ENCODE peak calls at places on chromosome 9, in four cellular contexts. B is spleen, L is Peyer's patch, J is tibial nerve. H is an unnamed sample.

GRCh38 chr9:91491624-91492023 is 68.0 kb upstream of the NFIL3 start:
- DNase-seq in B (no peak), L (no peak), J (no peak), H (no peak)

GRCh38 chr9:132780230-132781007 is 97.7 kb downstream of the AK8 start:
- DNase-seq in B (no peak), L (no peak), J (no peak), H (no peak)

GRCh38 chr9:14221558-14221957 is 92.4 kb downstream of the NFIB start:
- DNase-seq in B (no peak), L (no peak), J (no peak), H (no peak)

GRCh38 chr9:122016789-122017188 is 76.3 kb downstream of the TTLL11 start:
- DNase-seq in B (no peak), L (no peak), J (no peak), H (no peak)

GRCh38 chr9:94706922-94707321 is 19.6 kb upstream of the AOPEP start:
- DNase-seq in B (no peak), L (no peak), J (no peak), H (no peak)

GRCh38 chr9:29753638-29754037 is 2180.4 kb upstream of the C9orf72 start:
- DNase-seq in B (no peak), L (no peak), J (no peak), H (no peak)

GRCh38 chr9:121300283-121301119 is 32.5 kb downstream of the GSN start:
- DNase-seq in B (peak), L (no peak), J (peak), H (no peak)

GRCh38 chr9:3750311-3750710 is 224.5 kb upstream of the RFX3 start:
- DNase-seq in B (no peak), L (no peak), J (no peak), H (no peak)

GRCh38 chr9:18906656-18907395 is 126.2 kb downstream of the SAXO1 start:
- DNase-seq in B (no peak), L (no peak), J (no peak), H (no peak)

GRCh38 chr9:115946530-115946929 is 207.1 kb upstream of the PAPPA start:
- DNase-seq in B (no peak), L (no peak), J (no peak), H (no peak)

GRCh38 chr9:131282688-131283422 is 6.5 kb upstream of the FAM78A start:
- DNase-seq in B (no peak), L (no peak), J (no peak), H (no peak)

GRCh38 chr9:37034938-37035471 is 937 bp upstream of the PAX5 start:
- DNase-seq in B (peak), L (no peak), J (no peak), H (no peak)

GRCh38 chr9:98795970-98796363 is 388 bp downstream of the ANKS6 start:
- DNase-seq in B (peak), L (no peak), J (no peak), H (no peak)

GRCh38 chr9:85973238-85973637 is 32.3 kb downstream of the NAA35 start:
- DNase-seq in B (no peak), L (no peak), J (no peak), H (no peak)

GRCh38 chr9:95028855-95029219 is 288.7 kb downstream of the FANCC start:
- DNase-seq in B (no peak), L (no peak), J (no peak), H (no peak)

GRCh38 chr9:114218264-114219120 is 63.2 kb downstream of the COL27A1 start:
- DNase-seq in B (no peak), L (no peak), J (no peak), H (no peak)

GRCh38 chr9:123225374-123225813 is 43.0 kb downstream of the STRBP start:
- DNase-seq in B (no peak), L (no peak), J (no peak), H (no peak)

GRCh38 chr9:97511762-97512429 is 10.4 kb downstream of the TMOD1 start:
- DNase-seq in B (no peak), L (no peak), J (no peak), H (no peak)

GRCh38 chr9:97514531-97514930 is 13.1 kb downstream of the TMOD1 start:
- DNase-seq in B (no peak), L (no peak), J (no peak), H (no peak)

GRCh38 chr9:97508852-97509251 is 7.4 kb downstream of the TMOD1 start:
- DNase-seq in B (no peak), L (no peak), J (no peak), H (no peak)

GRCh38 chr9:97512966-97513560 is 11.6 kb downstream of the TMOD1 start:
- DNase-seq in B (no peak), L (no peak), J (no peak), H (no peak)

GRCh38 chr9:97510797-97511761 is 9.6 kb downstream of the TMOD1 start:
- DNase-seq in B (no peak), L (no peak), J (no peak), H (no peak)
- TF ChIP-seq CTCF in B (no peak), L (no peak), J (no peak), H (no peak)

GRCh38 chr9:129549684-129550083 is 71.2 kb downstream of the C9orf50 start:
- DNase-seq in B (no peak), L (no peak), J (no peak), H (no peak)
- H3K4me3 ChIP-seq in B (peak), L (peak), J (peak), H (peak)

GRCh38 chr9:136363106-136363605 is 388 bp downstream of the DNLZ start:
- DNase-seq in B (peak), L (peak), J (peak), H (peak)
- TF ChIP-seq POLR2A in B (no peak), L (peak), J (peak), H (peak)

DNA sequence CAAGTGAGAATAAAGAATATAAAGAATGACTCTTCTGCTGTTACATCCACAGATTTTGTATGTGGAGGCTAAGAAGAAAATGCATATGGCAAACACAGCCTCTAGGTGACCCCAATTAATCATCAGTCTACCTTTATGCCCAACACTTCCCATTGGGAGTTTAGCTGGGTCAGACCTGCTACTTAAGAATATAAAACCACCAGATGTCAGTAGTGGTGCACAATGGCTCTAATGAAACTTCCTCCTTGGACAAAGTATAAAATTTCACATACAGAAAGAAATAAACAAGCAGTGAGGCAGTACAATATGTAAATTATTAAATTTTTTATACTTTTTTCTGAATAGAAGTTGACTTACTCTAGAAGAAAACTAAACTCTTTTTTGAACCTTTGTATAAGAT is 539.9 kb downstream of the BRINP1 start:
- DNase-seq in B (no peak), L (no peak), J (no peak), H (no peak)
- TF ChIP-seq CTCF in B (no peak), L (no peak), J (peak), H (peak)

GRCh38 chr9:126394802-126395201 is 68.2 kb downstream of the MVB12B start:
- DNase-seq in B (no peak), L (no peak), J (no peak), H (no peak)

GRCh38 chr9:126395439-126396212 is 69.0 kb downstream of the MVB12B start:
- DNase-seq in B (no peak), L (no peak), J (no peak), H (no peak)

GRCh38 chr9:126398403-126399058 is 71.9 kb downstream of the MVB12B start:
- DNase-seq in B (peak), L (peak), J (peak), H (peak)

GRCh38 chr9:126399251-126399650 is 72.6 kb downstream of the MVB12B start:
- DNase-seq in B (no peak), L (no peak), J (no peak), H (no peak)

DNA sequence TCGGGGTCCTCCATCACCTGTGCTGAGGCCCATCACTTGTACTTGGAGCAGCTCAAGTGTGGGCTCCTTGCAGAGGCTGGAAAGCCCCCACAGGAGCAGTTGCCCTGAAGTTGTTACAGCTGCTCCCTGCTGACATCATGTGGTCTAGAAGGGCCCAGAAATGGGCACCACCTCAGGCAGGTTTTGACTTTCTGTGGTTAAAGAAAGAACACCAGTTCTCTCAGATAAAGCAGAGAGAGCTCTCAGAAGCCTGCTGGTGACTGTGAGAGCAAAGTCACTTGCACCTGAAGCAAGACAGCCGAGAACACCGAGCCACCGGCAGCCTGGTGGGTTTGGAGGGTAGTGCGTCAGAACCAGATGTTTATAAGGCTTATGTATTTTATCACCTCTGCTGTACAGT is 70.4 kb downstream of the MVB12B start:
- DNase-seq in B (no peak), L (no peak), J (no peak), H (no peak)
- H3K4me3 ChIP-seq in B (no peak), L (no peak), J (no peak), H (no peak)

GRCh38 chr9:105554042-105554441 is 3.9 kb upstream of the FKTN start:
- DNase-seq in B (peak), L (no peak), J (no peak), H (no peak)

DNA sequence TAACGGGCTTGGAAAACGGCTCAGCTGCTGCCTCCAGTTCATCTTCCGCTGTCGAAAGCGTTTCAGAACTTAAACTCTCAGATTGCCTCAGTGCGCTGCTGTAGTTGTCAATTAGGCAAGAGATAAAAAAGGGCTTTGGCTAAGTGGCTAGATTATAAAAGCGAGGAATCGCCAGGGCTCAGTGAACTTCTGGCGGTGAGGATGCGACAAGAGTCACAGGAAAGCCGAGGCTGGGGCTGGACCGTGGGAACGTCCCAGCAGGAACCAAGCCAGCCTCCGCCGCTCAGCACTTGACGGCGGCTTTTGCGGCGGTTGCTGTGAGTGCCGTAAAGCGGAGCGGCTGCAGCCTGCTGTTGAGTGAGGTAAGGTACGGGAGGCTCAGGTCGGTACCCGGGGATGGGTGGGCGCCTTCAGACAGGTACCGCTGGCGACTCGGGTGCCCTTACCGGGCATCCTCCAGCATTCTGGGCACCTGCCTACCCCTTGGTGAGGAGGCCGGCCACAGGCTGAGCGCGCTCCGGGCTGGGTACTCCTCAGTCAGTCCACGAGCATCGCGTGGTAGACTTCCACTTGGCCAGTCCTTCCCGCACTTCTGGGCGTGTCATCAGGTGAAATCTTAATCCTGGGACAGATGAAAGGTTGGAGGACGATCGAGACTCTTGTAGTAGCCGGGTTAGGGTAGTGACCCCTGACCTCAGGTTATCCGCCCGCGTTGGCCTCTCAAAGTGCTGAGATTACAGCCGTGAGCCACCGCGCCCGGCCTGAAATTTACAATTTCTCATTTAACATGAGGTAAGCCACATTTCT is at the start of gene FKTN:
- DNase-seq in B (peak), L (peak), J (peak), H (peak)
- TF ChIP-seq POLR2A in B (no peak), L (peak), J (no peak), H (peak)

GRCh38 chr9:8855046-8855445 is 1055.5 kb upstream of the DMAC1 start:
- DNase-seq in B (no peak), L (no peak), J (no peak), H (no peak)

GRCh38 chr9:8858250-8859161 is 1058.9 kb upstream of the DMAC1 start:
- DNase-seq in B (no peak), L (peak), J (no peak), H (peak)

GRCh38 chr9:8859416-8859815 is 1059.8 kb upstream of the DMAC1 start:
- DNase-seq in B (no peak), L (no peak), J (no peak), H (no peak)

GRCh38 chr9:8857330-8858249 is 1058.0 kb upstream of the DMAC1 start:
- DNase-seq in B (peak), L (peak), J (peak), H (peak)

GRCh38 chr9:8856686-8857329 is 1057.2 kb upstream of the DMAC1 start:
- DNase-seq in B (no peak), L (no peak), J (no peak), H (no peak)
- TF ChIP-seq CTCF in B (no peak), L (no peak), J (no peak), H (no peak)

DNA sequence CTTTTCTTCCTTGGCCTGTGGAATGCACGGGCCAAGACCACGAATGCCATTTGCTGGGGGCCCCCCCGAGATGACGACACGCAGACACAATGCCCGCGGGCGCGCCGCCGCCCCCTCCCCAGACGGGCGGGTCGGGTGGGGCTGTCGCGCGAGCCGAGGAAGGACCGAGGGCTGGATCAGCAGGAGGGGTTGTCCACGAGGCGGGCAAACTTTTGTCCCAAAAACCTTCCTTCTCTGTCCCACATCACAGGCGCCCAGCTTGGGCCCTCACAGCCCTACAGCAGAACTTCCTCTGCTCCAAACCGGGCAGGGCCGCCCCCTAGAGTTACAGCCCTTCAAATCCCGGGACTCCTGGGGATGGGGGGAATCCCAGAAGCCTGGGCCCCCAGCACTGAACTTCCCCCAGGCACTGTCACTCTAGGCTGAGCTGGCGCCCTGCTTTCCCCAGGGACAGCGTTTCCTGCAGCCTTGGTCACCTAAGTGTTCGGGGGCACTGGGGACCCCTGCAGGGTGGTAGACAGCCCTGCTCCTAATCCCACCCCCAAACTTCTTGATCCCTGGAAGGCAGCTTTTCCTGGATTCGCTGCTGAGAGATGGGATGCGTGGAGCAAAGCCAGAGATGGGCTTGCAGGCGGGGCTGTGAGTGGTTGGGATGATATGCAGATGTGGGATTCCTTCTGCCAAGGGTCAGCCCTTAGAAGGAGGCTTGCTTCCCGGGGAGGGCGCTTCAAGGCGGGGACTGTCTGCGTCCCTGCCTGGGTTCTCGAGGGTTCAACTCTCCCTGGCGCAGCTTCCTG is 980 bp downstream of the COL5A1 start:
- DNase-seq in B (no peak), L (no peak), J (peak), H (no peak)
- H3K4me3 ChIP-seq in B (peak), L (peak), J (peak), H (peak)

GRCh38 chr9:107605041-107605440 is 115.5 kb upstream of the KLF4 start:
- DNase-seq in B (no peak), L (no peak), J (no peak), H (no peak)
- TF ChIP-seq POLR2A in B (no peak), L (no peak), J (no peak), H (no peak)

GRCh38 chr9:127525426-127526188 is 74.3 kb downstream of the LRSAM1 start:
- DNase-seq in B (no peak), L (no peak), J (no peak), H (no peak)
- TF ChIP-seq CTCF in B (peak), L (peak), J (peak), H (peak)

H was measured in right lobe of liver.